ENCODE peak calls at places on chromosomes 16 and 17, in ten cellular contexts. M is neuronal stem cell; V is H54; T is activated naive CD4-positive, alpha-beta T cell treated with anti-CD3 and anti-CD28 coated beads, Interleukin-2, amount 50 U/mL, for 16 hours; O is transverse colon; R is CD8-positive, alpha-beta memory T cell; N is NCI-H510A treated with DMSO at 0.1 percent for 48 hours; S is dermis blood vessel endothelial cell; A is IMR-90; L is GM12878. I is an unnamed sample.

GRCh38 chr17:15414502-15415348 is 52.7 kb downstream of the CDRT4 start:
- DNase-seq in M (no peak), L (no peak), O (no peak), A (no peak), S (no peak), V (no peak), T (no peak), N (peak; percentile 76), R (no peak), I (no peak)

GRCh38 chr17:57607553-57608120 is 137.5 kb downstream of the CCDC182 start:
- DNase-seq in V (peak; percentile 47), N (peak; percentile 74), O (no peak), R (no peak), A (no peak), L (no peak), S (no peak), M (no peak), T (no peak), I (no peak)

GRCh38 chr16:74608944-74609343 is 2.0 kb upstream of the GLG1 start:
- DNase-seq in O (no peak), V (no peak), L (no peak), A (no peak), T (no peak), S (no peak), N (no peak), M (no peak), R (peak; percentile 52), I (no peak)

GRCh38 chr17:45784583-45785372 is 658 bp downstream of the CRHR1 start:
- DNase-seq in O (no peak), T (peak; percentile 40), S (peak; percentile 14), V (no peak), M (peak; percentile 57), N (peak; percentile 30), A (no peak), R (no peak), L (no peak), I (peak; percentile 26)

GRCh38 chr16:80285089-80285488 is 255.7 kb upstream of the DYNLRB2 start:
- DNase-seq in O (no peak), N (no peak), R (no peak), L (no peak), A (peak; percentile 89), M (no peak), V (peak; percentile 19), T (no peak), S (no peak), I (peak; percentile 97)

GRCh38 chr17:29483503-29483902 is 83.3 kb downstream of the ABHD15 start:
- DNase-seq in O (no peak), R (no peak), T (no peak), A (no peak), S (no peak), N (no peak), M (no peak), L (no peak), V (no peak), I (no peak)

GRCh38 chr17:13596241-13596941 is 5.3 kb downstream of the HS3ST3A1 start:
- DNase-seq in R (no peak), V (no peak), N (no peak), T (no peak), S (no peak), M (no peak), O (no peak), L (no peak), A (no peak), I (no peak)

GRCh38 chr17:27573971-27574525 is 56.9 kb upstream of the LGALS9 start:
- DNase-seq in V (no peak), S (no peak), O (no peak), M (no peak), T (no peak), R (no peak), A (peak; percentile 69), N (peak; percentile 37), L (no peak), I (no peak)

GRCh38 chr17:79667746-79668145 is 56.9 kb upstream of the RBFOX3 start:
- DNase-seq in V (no peak), S (no peak), M (no peak), T (no peak), N (no peak), R (no peak), O (no peak), A (no peak), L (no peak), I (no peak)

GRCh38 chr17:6567528-6568185 is 11.3 kb upstream of the PITPNM3 start:
- DNase-seq in V (no peak), M (no peak), A (no peak), N (no peak), O (no peak), R (no peak), T (no peak), L (no peak), S (no peak), I (no peak)

GRCh38 chr17:17723354-17724261 is 42.4 kb downstream of the RAI1 start:
- DNase-seq in O (no peak), A (peak; percentile 90), M (no peak), R (no peak), N (peak; percentile 25), T (peak; percentile 51), S (peak; percentile 70), L (no peak), V (no peak), I (peak; percentile 83)

GRCh38 chr16:55437627-55438026 is 41.4 kb upstream of the MMP2 start:
- DNase-seq in M (no peak), L (no peak), V (no peak), T (no peak), O (no peak), A (peak; percentile 5), R (no peak), S (no peak), N (no peak), I (peak; percentile 39)

GRCh38 chr16:5916711-5917191 is 819.2 kb upstream of the EEF2KMT start:
- DNase-seq in T (no peak), L (no peak), N (no peak), A (no peak), R (no peak), O (peak; percentile 33), S (no peak), M (no peak), V (no peak), I (no peak)

I was measured in ELR.